ENCODE peak calls at places on chromosomes 12 and 14, in seven cellular contexts. One of them, this sample, is unnamed.

GRCh38 chr14:51095854-51096823 is 1.2 kb upstream of the TRIM9 start:
- DNase-seq in substantia nigra: peak; percentile 61
- DNase-seq in dorsolateral prefrontal cortex: peak; percentile 94
- DNase-seq in brain microvascular endothelial cell: peak; percentile 54
- DNase-seq in HCT116: no peak
- DNase-seq in MM.1S: no peak
- DNase-seq in astrocyte: peak; percentile 46
- DNase-seq in this sample: peak; percentile 81

GRCh38 chr14:87816421-87816820 is 176.6 kb downstream of the GALC start:
- DNase-seq in substantia nigra: no peak
- DNase-seq in dorsolateral prefrontal cortex: no peak
- DNase-seq in brain microvascular endothelial cell: no peak
- DNase-seq in HCT116: no peak
- DNase-seq in MM.1S: no peak
- DNase-seq in astrocyte: no peak
- DNase-seq in this sample: no peak

GRCh38 chr14:91368681-91369416 is 48.8 kb downstream of the CCDC88C start:
- DNase-seq in substantia nigra: no peak
- DNase-seq in dorsolateral prefrontal cortex: no peak
- DNase-seq in brain microvascular endothelial cell: no peak
- DNase-seq in HCT116: no peak
- DNase-seq in MM.1S: peak; percentile 66
- DNase-seq in astrocyte: no peak
- DNase-seq in this sample: no peak

GRCh38 chr14:101739446-101740141 is 21.9 kb upstream of the PPP2R5C start:
- DNase-seq in substantia nigra: no peak
- DNase-seq in dorsolateral prefrontal cortex: no peak
- DNase-seq in brain microvascular endothelial cell: no peak
- DNase-seq in HCT116: no peak
- DNase-seq in MM.1S: no peak
- DNase-seq in astrocyte: no peak
- DNase-seq in this sample: no peak

GRCh38 chr14:77120771-77121743 is 20.5 kb downstream of the ZDHHC22 start:
- DNase-seq in substantia nigra: peak; percentile 40
- DNase-seq in dorsolateral prefrontal cortex: peak; percentile 70
- DNase-seq in brain microvascular endothelial cell: no peak
- DNase-seq in HCT116: no peak
- DNase-seq in MM.1S: peak; percentile 51
- DNase-seq in astrocyte: no peak
- DNase-seq in this sample: peak; percentile 49

GRCh38 chr12:12870454-12870853 is 20.9 kb upstream of the GPRC5A start:
- DNase-seq in substantia nigra: no peak
- DNase-seq in dorsolateral prefrontal cortex: no peak
- DNase-seq in brain microvascular endothelial cell: peak; percentile 98
- DNase-seq in HCT116: peak; percentile 95
- DNase-seq in MM.1S: no peak
- DNase-seq in astrocyte: peak; percentile 99
- DNase-seq in this sample: no peak

GRCh38 chr12:30829876-30830275 is 75.1 kb upstream of the CAPRIN2 start:
- DNase-seq in substantia nigra: no peak
- DNase-seq in dorsolateral prefrontal cortex: no peak
- DNase-seq in brain microvascular endothelial cell: no peak
- DNase-seq in HCT116: no peak
- DNase-seq in MM.1S: no peak
- DNase-seq in astrocyte: no peak
- DNase-seq in this sample: no peak

GRCh38 chr14:100213587-100213955 is 25.4 kb upstream of the YY1 start:
- DNase-seq in substantia nigra: no peak
- DNase-seq in dorsolateral prefrontal cortex: no peak
- DNase-seq in brain microvascular endothelial cell: no peak
- DNase-seq in HCT116: no peak
- DNase-seq in MM.1S: no peak
- DNase-seq in astrocyte: no peak
- DNase-seq in this sample: no peak

GRCh38 chr12:132083731-132084641 is 60.1 kb downstream of the DDX51 start:
- DNase-seq in substantia nigra: peak; percentile 87
- DNase-seq in dorsolateral prefrontal cortex: peak; percentile 88
- DNase-seq in brain microvascular endothelial cell: peak; percentile 94
- DNase-seq in HCT116: peak; percentile 76
- DNase-seq in MM.1S: peak; percentile 79
- DNase-seq in astrocyte: peak; percentile 63
- DNase-seq in this sample: peak; percentile 89

GRCh38 chr12:74449872-74450271 is 87.8 kb upstream of the ATXN7L3B start:
- DNase-seq in substantia nigra: no peak
- DNase-seq in dorsolateral prefrontal cortex: no peak
- DNase-seq in brain microvascular endothelial cell: peak; percentile 3
- DNase-seq in HCT116: peak; percentile 21
- DNase-seq in MM.1S: no peak
- DNase-seq in astrocyte: peak; percentile 59
- DNase-seq in this sample: no peak

GRCh38 chr14:90815817-90816662 is at the start of gene TTC7B:
- DNase-seq in substantia nigra: peak; percentile 31
- DNase-seq in dorsolateral prefrontal cortex: no peak
- DNase-seq in brain microvascular endothelial cell: no peak
- DNase-seq in HCT116: no peak
- DNase-seq in MM.1S: peak; percentile 10
- DNase-seq in astrocyte: no peak
- DNase-seq in this sample: no peak

GRCh38 chr12:47900480-47901129 is 4.2 kb downstream of the VDR start:
- DNase-seq in substantia nigra: no peak
- DNase-seq in dorsolateral prefrontal cortex: no peak
- DNase-seq in brain microvascular endothelial cell: no peak
- DNase-seq in HCT116: peak; percentile 29
- DNase-seq in MM.1S: peak; percentile 66
- DNase-seq in astrocyte: no peak
- DNase-seq in this sample: no peak

GRCh38 chr12:74105434-74105833 is 432.2 kb upstream of the ATXN7L3B start:
- DNase-seq in substantia nigra: no peak
- DNase-seq in dorsolateral prefrontal cortex: no peak
- DNase-seq in brain microvascular endothelial cell: no peak
- DNase-seq in HCT116: no peak
- DNase-seq in MM.1S: no peak
- DNase-seq in astrocyte: peak; percentile 11
- DNase-seq in this sample: no peak

GRCh38 chr12:16610743-16611142 is 4.8 kb upstream of the LMO3 start:
- DNase-seq in substantia nigra: no peak
- DNase-seq in dorsolateral prefrontal cortex: no peak
- DNase-seq in brain microvascular endothelial cell: no peak
- DNase-seq in HCT116: no peak
- DNase-seq in MM.1S: no peak
- DNase-seq in astrocyte: no peak
- DNase-seq in this sample: no peak

GRCh38 chr12:47876404-47876960 is 28.3 kb downstream of the VDR start:
- DNase-seq in substantia nigra: no peak
- DNase-seq in dorsolateral prefrontal cortex: no peak
- DNase-seq in brain microvascular endothelial cell: no peak
- DNase-seq in HCT116: no peak
- DNase-seq in MM.1S: no peak
- DNase-seq in astrocyte: no peak
- DNase-seq in this sample: no peak

GRCh38 chr14:89504084-89504483 is 87.1 kb upstream of the FOXN3 start:
- DNase-seq in substantia nigra: no peak
- DNase-seq in dorsolateral prefrontal cortex: no peak
- DNase-seq in brain microvascular endothelial cell: no peak
- DNase-seq in HCT116: no peak
- DNase-seq in MM.1S: no peak
- DNase-seq in astrocyte: no peak
- DNase-seq in this sample: no peak

GRCh38 chr12:107464644-107465043 is 221.0 kb upstream of the PWP1 start:
- DNase-seq in substantia nigra: no peak
- DNase-seq in dorsolateral prefrontal cortex: no peak
- DNase-seq in brain microvascular endothelial cell: no peak
- DNase-seq in HCT116: no peak
- DNase-seq in MM.1S: no peak
- DNase-seq in astrocyte: no peak
- DNase-seq in this sample: no peak

GRCh38 chr14:73995977-73996378 is 23.1 kb downstream of the ENTPD5 start:
- DNase-seq in substantia nigra: no peak
- DNase-seq in dorsolateral prefrontal cortex: no peak
- DNase-seq in brain microvascular endothelial cell: no peak
- DNase-seq in HCT116: no peak
- DNase-seq in MM.1S: no peak
- DNase-seq in astrocyte: no peak
- DNase-seq in this sample: no peak

GRCh38 chr12:80862606-80863005 is 75.1 kb downstream of the LIN7A start:
- DNase-seq in substantia nigra: no peak
- DNase-seq in dorsolateral prefrontal cortex: no peak
- DNase-seq in brain microvascular endothelial cell: no peak
- DNase-seq in HCT116: no peak
- DNase-seq in MM.1S: no peak
- DNase-seq in astrocyte: peak; percentile 44
- DNase-seq in this sample: no peak

GRCh38 chr12:39587247-39587646 is 32.4 kb downstream of the ABCD2 start:
- DNase-seq in substantia nigra: no peak
- DNase-seq in dorsolateral prefrontal cortex: no peak
- DNase-seq in brain microvascular endothelial cell: peak; percentile 16
- DNase-seq in HCT116: peak; percentile 19
- DNase-seq in MM.1S: peak; percentile 43
- DNase-seq in astrocyte: no peak
- DNase-seq in this sample: no peak

GRCh38 chr12:18375583-18375982 is 114.3 kb downstream of the PIK3C2G start:
- DNase-seq in substantia nigra: no peak
- DNase-seq in dorsolateral prefrontal cortex: no peak
- DNase-seq in brain microvascular endothelial cell: no peak
- DNase-seq in HCT116: no peak
- DNase-seq in MM.1S: no peak
- DNase-seq in astrocyte: no peak
- DNase-seq in this sample: no peak

GRCh38 chr12:7118914-7119313 is 9.8 kb downstream of the RBP5 start:
- DNase-seq in substantia nigra: no peak
- DNase-seq in dorsolateral prefrontal cortex: no peak
- DNase-seq in brain microvascular endothelial cell: no peak
- DNase-seq in HCT116: no peak
- DNase-seq in MM.1S: no peak
- DNase-seq in astrocyte: no peak
- DNase-seq in this sample: no peak

GRCh38 chr12:40325349-40325960 is 100.7 kb downstream of the LRRK2 start:
- DNase-seq in substantia nigra: no peak
- DNase-seq in dorsolateral prefrontal cortex: no peak
- DNase-seq in brain microvascular endothelial cell: peak; percentile 13
- DNase-seq in HCT116: peak; percentile 59
- DNase-seq in MM.1S: peak; percentile 76
- DNase-seq in astrocyte: no peak
- DNase-seq in this sample: no peak

GRCh38 chr12:4987076-4987775 is 56.5 kb upstream of the KCNA5 start:
- DNase-seq in substantia nigra: no peak
- DNase-seq in dorsolateral prefrontal cortex: no peak
- DNase-seq in brain microvascular endothelial cell: no peak
- DNase-seq in HCT116: no peak
- DNase-seq in MM.1S: no peak
- DNase-seq in astrocyte: peak; percentile 10
- DNase-seq in this sample: no peak

GRCh38 chr12:41365653-41366131 is 177.6 kb downstream of the PDZRN4 start:
- DNase-seq in substantia nigra: no peak
- DNase-seq in dorsolateral prefrontal cortex: no peak
- DNase-seq in brain microvascular endothelial cell: no peak
- DNase-seq in HCT116: no peak
- DNase-seq in MM.1S: no peak
- DNase-seq in astrocyte: peak; percentile 4
- DNase-seq in this sample: no peak

GRCh38 chr12:45423931-45424330 is 208.0 kb downstream of the ANO6 start:
- DNase-seq in substantia nigra: no peak
- DNase-seq in dorsolateral prefrontal cortex: no peak
- DNase-seq in brain microvascular endothelial cell: no peak
- DNase-seq in HCT116: no peak
- DNase-seq in MM.1S: no peak
- DNase-seq in astrocyte: no peak
- DNase-seq in this sample: no peak

GRCh38 chr12:26109343-26109841 is 15.4 kb downstream of the BHLHE41 start:
- DNase-seq in substantia nigra: no peak
- DNase-seq in dorsolateral prefrontal cortex: no peak
- DNase-seq in brain microvascular endothelial cell: no peak
- DNase-seq in HCT116: no peak
- DNase-seq in MM.1S: no peak
- DNase-seq in astrocyte: no peak
- DNase-seq in this sample: no peak

GRCh38 chr14:53151523-53151866 is 1.6 kb downstream of the DDHD1 start:
- DNase-seq in substantia nigra: no peak
- DNase-seq in dorsolateral prefrontal cortex: peak; percentile 17
- DNase-seq in brain microvascular endothelial cell: no peak
- DNase-seq in HCT116: no peak
- DNase-seq in MM.1S: no peak
- DNase-seq in astrocyte: no peak
- DNase-seq in this sample: no peak
- H3K27ac ChIP-seq in substantia nigra: no peak overlapping the region
- H3K27ac ChIP-seq in dorsolateral prefrontal cortex: peak overlapping the region; percentile 89
- H3K27ac ChIP-seq in brain microvascular endothelial cell: no peak overlapping the region
- H3K27ac ChIP-seq in HCT116: peak overlapping the region; percentile 90
- H3K27ac ChIP-seq in MM.1S: no peak overlapping the region
- H3K27ac ChIP-seq in astrocyte: no peak overlapping the region
- H3K27ac ChIP-seq in this sample: peak overlapping the region; percentile 7

GRCh38 chr12:59615392-59616165 is 19.8 kb downstream of the SLC16A7 start:
- DNase-seq in substantia nigra: no peak
- DNase-seq in dorsolateral prefrontal cortex: no peak
- DNase-seq in brain microvascular endothelial cell: no peak
- DNase-seq in HCT116: no peak
- DNase-seq in MM.1S: no peak
- DNase-seq in astrocyte: no peak
- DNase-seq in this sample: no peak
- H3K27ac ChIP-seq in substantia nigra: no peak overlapping the region
- H3K27ac ChIP-seq in dorsolateral prefrontal cortex: no peak overlapping the region
- H3K27ac ChIP-seq in brain microvascular endothelial cell: no peak overlapping the region
- H3K27ac ChIP-seq in HCT116: no peak overlapping the region
- H3K27ac ChIP-seq in MM.1S: no peak overlapping the region
- H3K27ac ChIP-seq in astrocyte: no peak overlapping the region
- H3K27ac ChIP-seq in this sample: no peak overlapping the region

GRCh38 chr14:58815781-58816297 is 178.1 kb downstream of the DACT1 start:
- DNase-seq in substantia nigra: no peak
- DNase-seq in dorsolateral prefrontal cortex: no peak
- DNase-seq in brain microvascular endothelial cell: no peak
- DNase-seq in HCT116: no peak
- DNase-seq in MM.1S: no peak
- DNase-seq in astrocyte: no peak
- DNase-seq in this sample: no peak
- H3K27ac ChIP-seq in substantia nigra: peak overlapping the region; percentile 72
- H3K27ac ChIP-seq in dorsolateral prefrontal cortex: peak overlapping the region; percentile 82
- H3K27ac ChIP-seq in brain microvascular endothelial cell: peak overlapping the region; percentile 7
- H3K27ac ChIP-seq in HCT116: no peak overlapping the region
- H3K27ac ChIP-seq in MM.1S: no peak overlapping the region
- H3K27ac ChIP-seq in astrocyte: no peak overlapping the region
- H3K27ac ChIP-seq in this sample: peak overlapping the region; percentile 54

DNA sequence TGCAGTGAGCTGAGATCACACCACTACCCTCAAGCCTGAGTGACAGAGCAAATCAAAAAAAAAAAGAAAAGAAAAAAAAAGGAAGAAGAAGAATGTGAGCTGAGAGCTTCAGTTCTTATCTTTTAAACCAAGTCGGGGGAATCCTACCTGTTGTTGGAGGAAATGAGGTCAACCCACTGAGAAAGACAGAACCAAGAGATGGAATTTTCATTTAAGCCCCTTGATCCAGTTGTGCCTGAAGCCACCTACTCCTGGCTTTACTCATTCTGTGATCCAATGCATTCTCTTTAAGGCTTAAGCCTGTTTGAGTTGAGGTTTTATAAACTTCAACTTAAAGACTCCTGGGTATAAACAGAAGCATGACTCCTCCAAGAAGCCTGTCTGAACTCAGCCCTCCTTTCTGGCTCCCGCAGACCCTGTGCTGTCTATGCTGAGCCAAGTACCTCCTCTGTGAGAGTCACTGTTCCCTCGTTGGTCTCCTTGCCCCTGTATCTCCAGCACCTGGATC is 32.5 kb downstream of the MAP1LC3B2 start:
- DNase-seq in substantia nigra: no peak
- DNase-seq in dorsolateral prefrontal cortex: no peak
- DNase-seq in brain microvascular endothelial cell: no peak
- DNase-seq in HCT116: no peak
- DNase-seq in MM.1S: no peak
- DNase-seq in astrocyte: peak; percentile 35
- DNase-seq in this sample: no peak
- H3K27ac ChIP-seq in substantia nigra: no peak overlapping the region
- H3K27ac ChIP-seq in dorsolateral prefrontal cortex: no peak overlapping the region
- H3K27ac ChIP-seq in brain microvascular endothelial cell: no peak overlapping the region
- H3K27ac ChIP-seq in HCT116: no peak overlapping the region
- H3K27ac ChIP-seq in MM.1S: no peak overlapping the region
- H3K27ac ChIP-seq in astrocyte: no peak overlapping the region
- H3K27ac ChIP-seq in this sample: no peak overlapping the region

This sample was measured in caudate nucleus.